ENCODE peak calls at places on chromosomes 16 and 17, in nine cellular contexts. One of them, this sample, is unnamed.

GRCh38 chr17:1961187-1961586 is 63.9 kb downstream of the RTN4RL1 start:
- ATAC-seq in IMR-90: no peak
- ATAC-seq in heart left ventricle: no peak
- ATAC-seq in gastrocnemius medialis: no peak
- ATAC-seq in HCT116: no peak
- ATAC-seq in K562: no peak
- ATAC-seq in GM12878: no peak
- ATAC-seq in A549: no peak
- ATAC-seq in right lobe of liver: no peak
- ATAC-seq in this sample: no peak

GRCh38 chr16:86747761-86748160 is 169.4 kb downstream of the FOXL1 start:
- ATAC-seq in IMR-90: no peak
- ATAC-seq in heart left ventricle: no peak
- ATAC-seq in gastrocnemius medialis: no peak
- ATAC-seq in HCT116: no peak
- ATAC-seq in K562: no peak
- ATAC-seq in GM12878: no peak
- ATAC-seq in A549: no peak
- ATAC-seq in right lobe of liver: no peak
- ATAC-seq in this sample: no peak

GRCh38 chr16:82313754-82314153 is 143.7 kb upstream of the MPHOSPH6 start:
- ATAC-seq in IMR-90: no peak
- ATAC-seq in heart left ventricle: peak
- ATAC-seq in gastrocnemius medialis: no peak
- ATAC-seq in HCT116: no peak
- ATAC-seq in K562: no peak
- ATAC-seq in GM12878: no peak
- ATAC-seq in A549: no peak
- ATAC-seq in right lobe of liver: no peak
- ATAC-seq in this sample: no peak

GRCh38 chr16:84115919-84116719 is 623 bp downstream of the MBTPS1 start:
- ATAC-seq in IMR-90: peak
- ATAC-seq in heart left ventricle: peak
- ATAC-seq in gastrocnemius medialis: peak
- ATAC-seq in HCT116: peak
- ATAC-seq in K562: peak
- ATAC-seq in GM12878: peak
- ATAC-seq in A549: peak
- ATAC-seq in right lobe of liver: peak
- ATAC-seq in this sample: peak

GRCh38 chr16:12471383-12471782 is 332.3 kb downstream of the CPPED1 start:
- ATAC-seq in IMR-90: no peak
- ATAC-seq in heart left ventricle: no peak
- ATAC-seq in gastrocnemius medialis: no peak
- ATAC-seq in HCT116: no peak
- ATAC-seq in K562: no peak
- ATAC-seq in GM12878: no peak
- ATAC-seq in A549: no peak
- ATAC-seq in right lobe of liver: no peak
- ATAC-seq in this sample: no peak

GRCh38 chr17:979211-979538 is 401 bp downstream of the NXN start:
- ATAC-seq in IMR-90: peak
- ATAC-seq in heart left ventricle: peak
- ATAC-seq in gastrocnemius medialis: peak
- ATAC-seq in HCT116: peak
- ATAC-seq in K562: no peak
- ATAC-seq in GM12878: no peak
- ATAC-seq in A549: peak
- ATAC-seq in right lobe of liver: no peak
- ATAC-seq in this sample: peak

GRCh38 chr17:14428640-14429029 is 127.8 kb downstream of the HS3ST3B1 start:
- ATAC-seq in IMR-90: no peak
- ATAC-seq in heart left ventricle: no peak
- ATAC-seq in gastrocnemius medialis: no peak
- ATAC-seq in HCT116: no peak
- ATAC-seq in K562: no peak
- ATAC-seq in GM12878: no peak
- ATAC-seq in A549: no peak
- ATAC-seq in right lobe of liver: no peak
- ATAC-seq in this sample: no peak

GRCh38 chr17:64091571-64091970 is 38.4 kb downstream of the ERN1 start:
- ATAC-seq in IMR-90: no peak
- ATAC-seq in heart left ventricle: no peak
- ATAC-seq in gastrocnemius medialis: no peak
- ATAC-seq in HCT116: no peak
- ATAC-seq in K562: no peak
- ATAC-seq in GM12878: peak
- ATAC-seq in A549: no peak
- ATAC-seq in right lobe of liver: no peak
- ATAC-seq in this sample: no peak

GRCh38 chr16:75288596-75289120 is 37.2 kb upstream of the BCAR1 start:
- ATAC-seq in IMR-90: no peak
- ATAC-seq in heart left ventricle: peak
- ATAC-seq in gastrocnemius medialis: no peak
- ATAC-seq in HCT116: peak
- ATAC-seq in K562: no peak
- ATAC-seq in GM12878: peak
- ATAC-seq in A549: no peak
- ATAC-seq in right lobe of liver: peak
- ATAC-seq in this sample: peak

GRCh38 chr17:65395924-65396323 is 165.5 kb downstream of the AXIN2 start:
- ATAC-seq in IMR-90: no peak
- ATAC-seq in heart left ventricle: no peak
- ATAC-seq in gastrocnemius medialis: no peak
- ATAC-seq in HCT116: no peak
- ATAC-seq in K562: no peak
- ATAC-seq in GM12878: no peak
- ATAC-seq in A549: no peak
- ATAC-seq in right lobe of liver: no peak
- ATAC-seq in this sample: no peak

GRCh38 chr17:77708936-77709335 is 249.6 kb upstream of the TNRC6C start:
- ATAC-seq in IMR-90: no peak
- ATAC-seq in heart left ventricle: no peak
- ATAC-seq in gastrocnemius medialis: no peak
- ATAC-seq in HCT116: no peak
- ATAC-seq in K562: no peak
- ATAC-seq in GM12878: no peak
- ATAC-seq in A549: no peak
- ATAC-seq in right lobe of liver: no peak
- ATAC-seq in this sample: no peak

GRCh38 chr16:15621456-15621855 is 21.5 kb downstream of the MARF1 start:
- ATAC-seq in IMR-90: no peak
- ATAC-seq in heart left ventricle: peak
- ATAC-seq in gastrocnemius medialis: peak
- ATAC-seq in HCT116: no peak
- ATAC-seq in K562: no peak
- ATAC-seq in GM12878: no peak
- ATAC-seq in A549: no peak
- ATAC-seq in right lobe of liver: no peak
- ATAC-seq in this sample: no peak

GRCh38 chr16:73107371-73107770 is 59.4 kb upstream of the ZFHX3 start:
- ATAC-seq in IMR-90: no peak
- ATAC-seq in heart left ventricle: no peak
- ATAC-seq in gastrocnemius medialis: no peak
- ATAC-seq in HCT116: no peak
- ATAC-seq in K562: no peak
- ATAC-seq in GM12878: no peak
- ATAC-seq in A549: no peak
- ATAC-seq in right lobe of liver: no peak
- ATAC-seq in this sample: no peak

GRCh38 chr16:1525871-1526607 is 7.4 kb upstream of the TMEM204 start:
- ATAC-seq in IMR-90: no peak
- ATAC-seq in heart left ventricle: no peak
- ATAC-seq in gastrocnemius medialis: no peak
- ATAC-seq in HCT116: no peak
- ATAC-seq in K562: no peak
- ATAC-seq in GM12878: no peak
- ATAC-seq in A549: no peak
- ATAC-seq in right lobe of liver: no peak
- ATAC-seq in this sample: no peak

GRCh38 chr17:49872776-49873377 is 25.0 kb upstream of the TAC4 start:
- ATAC-seq in IMR-90: no peak
- ATAC-seq in heart left ventricle: no peak
- ATAC-seq in gastrocnemius medialis: no peak
- ATAC-seq in HCT116: no peak
- ATAC-seq in K562: no peak
- ATAC-seq in GM12878: no peak
- ATAC-seq in A549: no peak
- ATAC-seq in right lobe of liver: no peak
- ATAC-seq in this sample: no peak

GRCh38 chr16:74107795-74108610 is 188.6 kb upstream of the PSMD7 start:
- ATAC-seq in IMR-90: no peak
- ATAC-seq in heart left ventricle: no peak
- ATAC-seq in gastrocnemius medialis: no peak
- ATAC-seq in HCT116: peak
- ATAC-seq in K562: peak
- ATAC-seq in GM12878: peak
- ATAC-seq in A549: peak
- ATAC-seq in right lobe of liver: peak
- ATAC-seq in this sample: no peak

GRCh38 chr17:17539591-17539990 is 43.4 kb upstream of the RASD1 start:
- ATAC-seq in IMR-90: no peak
- ATAC-seq in heart left ventricle: no peak
- ATAC-seq in gastrocnemius medialis: no peak
- ATAC-seq in HCT116: no peak
- ATAC-seq in K562: no peak
- ATAC-seq in GM12878: no peak
- ATAC-seq in A549: no peak
- ATAC-seq in right lobe of liver: peak
- ATAC-seq in this sample: no peak

GRCh38 chr16:67302882-67303434 is 23.6 kb downstream of the KCTD19 start:
- ATAC-seq in IMR-90: no peak
- ATAC-seq in heart left ventricle: no peak
- ATAC-seq in gastrocnemius medialis: no peak
- ATAC-seq in HCT116: peak
- ATAC-seq in K562: peak
- ATAC-seq in GM12878: peak
- ATAC-seq in A549: peak
- ATAC-seq in right lobe of liver: no peak
- ATAC-seq in this sample: no peak

GRCh38 chr17:79997004-79997673 is 38.5 kb downstream of the TBC1D16 start:
- ATAC-seq in IMR-90: no peak
- ATAC-seq in heart left ventricle: no peak
- ATAC-seq in gastrocnemius medialis: no peak
- ATAC-seq in HCT116: peak
- ATAC-seq in K562: no peak
- ATAC-seq in GM12878: peak
- ATAC-seq in A549: no peak
- ATAC-seq in right lobe of liver: peak
- ATAC-seq in this sample: no peak

GRCh38 chr16:52786105-52786504 is 239.2 kb upstream of the TOX3 start:
- ATAC-seq in IMR-90: no peak
- ATAC-seq in heart left ventricle: no peak
- ATAC-seq in gastrocnemius medialis: no peak
- ATAC-seq in HCT116: no peak
- ATAC-seq in K562: no peak
- ATAC-seq in GM12878: no peak
- ATAC-seq in A549: no peak
- ATAC-seq in right lobe of liver: peak
- ATAC-seq in this sample: no peak

GRCh38 chr17:64306850-64307463 is 43.9 kb upstream of the TEX2 start:
- ATAC-seq in IMR-90: peak
- ATAC-seq in heart left ventricle: peak
- ATAC-seq in gastrocnemius medialis: no peak
- ATAC-seq in HCT116: peak
- ATAC-seq in K562: peak
- ATAC-seq in GM12878: peak
- ATAC-seq in A549: peak
- ATAC-seq in right lobe of liver: peak
- ATAC-seq in this sample: peak

GRCh38 chr17:32483451-32484019 is 3.3 kb upstream of the CDK5R1 start:
- ATAC-seq in IMR-90: peak
- ATAC-seq in heart left ventricle: peak
- ATAC-seq in gastrocnemius medialis: peak
- ATAC-seq in HCT116: no peak
- ATAC-seq in K562: peak
- ATAC-seq in GM12878: peak
- ATAC-seq in A549: peak
- ATAC-seq in right lobe of liver: peak
- ATAC-seq in this sample: peak
- TF ChIP-seq POLR2A in IMR-90: no peak
- TF ChIP-seq POLR2A in heart left ventricle: no peak
- TF ChIP-seq POLR2A in gastrocnemius medialis: no peak
- TF ChIP-seq POLR2A in HCT116: no peak
- TF ChIP-seq POLR2A in K562: peak
- TF ChIP-seq POLR2A in GM12878: peak
- TF ChIP-seq POLR2A in A549: no peak
- TF ChIP-seq POLR2A in right lobe of liver: no peak
- TF ChIP-seq POLR2A in this sample: no peak

GRCh38 chr17:27294689-27295630 is 1.0 kb downstream of the WSB1 start:
- ATAC-seq in IMR-90: peak
- ATAC-seq in heart left ventricle: peak
- ATAC-seq in gastrocnemius medialis: peak
- ATAC-seq in HCT116: peak
- ATAC-seq in K562: peak
- ATAC-seq in GM12878: peak
- ATAC-seq in A549: peak
- ATAC-seq in right lobe of liver: peak
- ATAC-seq in this sample: peak
- TF ChIP-seq POLR2A in IMR-90: peak
- TF ChIP-seq POLR2A in heart left ventricle: peak
- TF ChIP-seq POLR2A in gastrocnemius medialis: peak
- TF ChIP-seq POLR2A in HCT116: no peak
- TF ChIP-seq POLR2A in K562: no peak
- TF ChIP-seq POLR2A in GM12878: no peak
- TF ChIP-seq POLR2A in A549: no peak
- TF ChIP-seq POLR2A in right lobe of liver: peak
- TF ChIP-seq POLR2A in this sample: peak

DNA sequence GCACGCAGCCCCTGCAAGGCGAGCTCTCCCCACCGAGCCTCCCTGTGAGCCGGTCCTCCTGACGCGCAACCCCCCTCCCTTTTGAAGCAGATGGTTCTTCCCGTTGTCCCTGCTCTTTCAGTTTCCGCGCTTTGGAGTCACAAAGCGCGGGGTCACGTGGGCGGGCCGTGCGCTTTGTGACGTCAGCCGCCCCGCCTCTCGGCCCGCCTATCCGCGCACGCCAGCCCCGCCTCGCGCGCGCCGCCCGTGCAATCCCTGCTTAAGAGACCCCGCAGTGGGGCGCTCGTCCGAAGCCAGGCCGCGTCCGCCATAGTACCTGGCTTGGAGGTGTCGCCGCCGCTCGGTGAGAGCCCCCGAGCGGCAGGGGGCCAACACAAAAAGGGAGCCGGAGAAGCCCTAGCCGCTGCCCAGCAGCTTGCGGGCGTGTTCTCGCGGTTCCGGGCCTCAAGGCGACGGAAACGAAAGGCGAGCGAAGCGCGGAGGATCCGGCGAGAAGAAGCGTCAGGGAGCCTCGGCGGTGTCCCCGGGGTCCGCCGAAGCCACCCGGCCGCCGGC is at the start of gene RBBP6:
- ATAC-seq in IMR-90: peak
- ATAC-seq in heart left ventricle: peak
- ATAC-seq in gastrocnemius medialis: peak
- ATAC-seq in HCT116: peak
- ATAC-seq in K562: peak
- ATAC-seq in GM12878: peak
- ATAC-seq in A549: peak
- ATAC-seq in right lobe of liver: peak
- ATAC-seq in this sample: peak
- TF ChIP-seq POLR2A in IMR-90: peak
- TF ChIP-seq POLR2A in heart left ventricle: peak
- TF ChIP-seq POLR2A in gastrocnemius medialis: peak
- TF ChIP-seq POLR2A in HCT116: peak
- TF ChIP-seq POLR2A in K562: peak
- TF ChIP-seq POLR2A in GM12878: peak
- TF ChIP-seq POLR2A in A549: peak
- TF ChIP-seq POLR2A in right lobe of liver: peak
- TF ChIP-seq POLR2A in this sample: peak

GRCh38 chr16:85639529-85640253 is 26.6 kb downstream of the GSE1 start:
- ATAC-seq in IMR-90: no peak
- ATAC-seq in heart left ventricle: peak
- ATAC-seq in gastrocnemius medialis: peak
- ATAC-seq in HCT116: no peak
- ATAC-seq in K562: no peak
- ATAC-seq in GM12878: no peak
- ATAC-seq in A549: no peak
- ATAC-seq in right lobe of liver: peak
- ATAC-seq in this sample: peak
- TF ChIP-seq POLR2A in IMR-90: no peak
- TF ChIP-seq POLR2A in heart left ventricle: no peak
- TF ChIP-seq POLR2A in gastrocnemius medialis: peak
- TF ChIP-seq POLR2A in HCT116: no peak
- TF ChIP-seq POLR2A in K562: no peak
- TF ChIP-seq POLR2A in GM12878: no peak
- TF ChIP-seq POLR2A in A549: no peak
- TF ChIP-seq POLR2A in right lobe of liver: no peak
- TF ChIP-seq POLR2A in this sample: no peak

This sample was measured in gastroesophageal sphincter.